ENCODE peak calls at places on chromosomes 4 and X, in six cellular contexts. One of them, this sample, is unnamed.

GRCh38 chr4:53586121-53586816 is 5.0 kb downstream of the LNX1 start:
- DNase-seq in HFFc6: peak; percentile 95
- DNase-seq in stimulated activated CD4-positive, alpha-beta T cell treated with anti-CD3 and anti-CD28 coated beads, Interleukin-15, amount 100 ng/mL, for 1 hour: no peak
- DNase-seq in kidney: no peak
- DNase-seq in GM12892: no peak
- DNase-seq in hepatic stellate cell: peak; percentile 73
- DNase-seq in this sample: peak; percentile 79

GRCh38 chr4:126489826-126490463 is 1142.8 kb upstream of the INTU start:
- DNase-seq in HFFc6: no peak
- DNase-seq in stimulated activated CD4-positive, alpha-beta T cell treated with anti-CD3 and anti-CD28 coated beads, Interleukin-15, amount 100 ng/mL, for 1 hour: no peak
- DNase-seq in kidney: peak; percentile 73
- DNase-seq in GM12892: no peak
- DNase-seq in hepatic stellate cell: no peak
- DNase-seq in this sample: no peak

GRCh38 chrX:24242649-24243556 is 71.0 kb downstream of the SUPT20HL2 start:
- DNase-seq in HFFc6: no peak
- DNase-seq in stimulated activated CD4-positive, alpha-beta T cell treated with anti-CD3 and anti-CD28 coated beads, Interleukin-15, amount 100 ng/mL, for 1 hour: no peak
- DNase-seq in kidney: no peak
- DNase-seq in GM12892: no peak
- DNase-seq in hepatic stellate cell: no peak
- DNase-seq in this sample: peak; percentile 79

GRCh38 chr4:152369903-152370296 is 166.0 kb downstream of the FBXW7 start:
- DNase-seq in HFFc6: no peak
- DNase-seq in stimulated activated CD4-positive, alpha-beta T cell treated with anti-CD3 and anti-CD28 coated beads, Interleukin-15, amount 100 ng/mL, for 1 hour: no peak
- DNase-seq in kidney: no peak
- DNase-seq in GM12892: no peak
- DNase-seq in hepatic stellate cell: no peak
- DNase-seq in this sample: peak; percentile 16

GRCh38 chr4:155077860-155078259 is 130.6 kb upstream of the NPY2R start:
- DNase-seq in HFFc6: no peak
- DNase-seq in stimulated activated CD4-positive, alpha-beta T cell treated with anti-CD3 and anti-CD28 coated beads, Interleukin-15, amount 100 ng/mL, for 1 hour: no peak
- DNase-seq in kidney: no peak
- DNase-seq in GM12892: no peak
- DNase-seq in hepatic stellate cell: no peak
- DNase-seq in this sample: no peak

GRCh38 chr4:52172166-52172565 is 121.1 kb downstream of the SPATA18 start:
- DNase-seq in HFFc6: no peak
- DNase-seq in stimulated activated CD4-positive, alpha-beta T cell treated with anti-CD3 and anti-CD28 coated beads, Interleukin-15, amount 100 ng/mL, for 1 hour: no peak
- DNase-seq in kidney: no peak
- DNase-seq in GM12892: no peak
- DNase-seq in hepatic stellate cell: no peak
- DNase-seq in this sample: no peak

GRCh38 chrX:23434356-23434884 is 99.8 kb downstream of the PTCHD1 start:
- DNase-seq in HFFc6: peak; percentile 0
- DNase-seq in stimulated activated CD4-positive, alpha-beta T cell treated with anti-CD3 and anti-CD28 coated beads, Interleukin-15, amount 100 ng/mL, for 1 hour: no peak
- DNase-seq in kidney: peak; percentile 83
- DNase-seq in GM12892: no peak
- DNase-seq in hepatic stellate cell: no peak
- DNase-seq in this sample: peak; percentile 89

GRCh38 chrX:5402461-5402860 is 826.2 kb downstream of the NLGN4X start:
- DNase-seq in HFFc6: no peak
- DNase-seq in stimulated activated CD4-positive, alpha-beta T cell treated with anti-CD3 and anti-CD28 coated beads, Interleukin-15, amount 100 ng/mL, for 1 hour: no peak
- DNase-seq in kidney: no peak
- DNase-seq in GM12892: no peak
- DNase-seq in hepatic stellate cell: no peak
- DNase-seq in this sample: no peak

GRCh38 chr4:186228514-186228894 is 1.2 kb downstream of the KLKB1 start:
- DNase-seq in HFFc6: no peak
- DNase-seq in stimulated activated CD4-positive, alpha-beta T cell treated with anti-CD3 and anti-CD28 coated beads, Interleukin-15, amount 100 ng/mL, for 1 hour: no peak
- DNase-seq in kidney: no peak
- DNase-seq in GM12892: no peak
- DNase-seq in hepatic stellate cell: no peak
- DNase-seq in this sample: no peak

GRCh38 chrX:46263494-46263893 is 281.7 kb downstream of the ZNF674 start:
- DNase-seq in HFFc6: no peak
- DNase-seq in stimulated activated CD4-positive, alpha-beta T cell treated with anti-CD3 and anti-CD28 coated beads, Interleukin-15, amount 100 ng/mL, for 1 hour: no peak
- DNase-seq in kidney: no peak
- DNase-seq in GM12892: no peak
- DNase-seq in hepatic stellate cell: no peak
- DNase-seq in this sample: no peak

GRCh38 chr4:22091906-22092305 is 143.3 kb upstream of the KCNIP4 start:
- DNase-seq in HFFc6: no peak
- DNase-seq in stimulated activated CD4-positive, alpha-beta T cell treated with anti-CD3 and anti-CD28 coated beads, Interleukin-15, amount 100 ng/mL, for 1 hour: no peak
- DNase-seq in kidney: no peak
- DNase-seq in GM12892: no peak
- DNase-seq in hepatic stellate cell: no peak
- DNase-seq in this sample: no peak

GRCh38 chrX:8981742-8982141 is 52.2 kb downstream of the FAM9B start:
- DNase-seq in HFFc6: no peak
- DNase-seq in stimulated activated CD4-positive, alpha-beta T cell treated with anti-CD3 and anti-CD28 coated beads, Interleukin-15, amount 100 ng/mL, for 1 hour: no peak
- DNase-seq in kidney: no peak
- DNase-seq in GM12892: no peak
- DNase-seq in hepatic stellate cell: no peak
- DNase-seq in this sample: no peak

GRCh38 chr4:128338634-128339355 is 51.2 kb upstream of the PGRMC2 start:
- DNase-seq in HFFc6: peak; percentile 90
- DNase-seq in stimulated activated CD4-positive, alpha-beta T cell treated with anti-CD3 and anti-CD28 coated beads, Interleukin-15, amount 100 ng/mL, for 1 hour: no peak
- DNase-seq in kidney: no peak
- DNase-seq in GM12892: no peak
- DNase-seq in hepatic stellate cell: peak; percentile 41
- DNase-seq in this sample: peak; percentile 80

GRCh38 chr4:16259531-16260246 is 33.4 kb upstream of the TAPT1 start:
- DNase-seq in HFFc6: no peak
- DNase-seq in stimulated activated CD4-positive, alpha-beta T cell treated with anti-CD3 and anti-CD28 coated beads, Interleukin-15, amount 100 ng/mL, for 1 hour: no peak
- DNase-seq in kidney: no peak
- DNase-seq in GM12892: no peak
- DNase-seq in hepatic stellate cell: no peak
- DNase-seq in this sample: no peak

GRCh38 chr4:16732741-16733140 is 165.7 kb downstream of the LDB2 start:
- DNase-seq in HFFc6: no peak
- DNase-seq in stimulated activated CD4-positive, alpha-beta T cell treated with anti-CD3 and anti-CD28 coated beads, Interleukin-15, amount 100 ng/mL, for 1 hour: no peak
- DNase-seq in kidney: no peak
- DNase-seq in GM12892: no peak
- DNase-seq in hepatic stellate cell: no peak
- DNase-seq in this sample: no peak

GRCh38 chr4:51895816-51896408 is 53.0 kb downstream of the DCUN1D4 start:
- DNase-seq in HFFc6: peak; percentile 53
- DNase-seq in stimulated activated CD4-positive, alpha-beta T cell treated with anti-CD3 and anti-CD28 coated beads, Interleukin-15, amount 100 ng/mL, for 1 hour: no peak
- DNase-seq in kidney: no peak
- DNase-seq in GM12892: peak; percentile 26
- DNase-seq in hepatic stellate cell: peak; percentile 55
- DNase-seq in this sample: peak; percentile 77

GRCh38 chr4:183180096-183180495 is 81.0 kb downstream of the WWC2 start:
- DNase-seq in HFFc6: no peak
- DNase-seq in stimulated activated CD4-positive, alpha-beta T cell treated with anti-CD3 and anti-CD28 coated beads, Interleukin-15, amount 100 ng/mL, for 1 hour: no peak
- DNase-seq in kidney: no peak
- DNase-seq in GM12892: no peak
- DNase-seq in hepatic stellate cell: no peak
- DNase-seq in this sample: no peak